ENCODE peak calls at places on chromosomes 2 and 18, in six cellular contexts. I, Q, N, Y, G and J are unnamed samples.

GRCh38 chr2:47034973-47035609 is 119.5 kb upstream of the MCFD2 start:
- DNase-seq in Y (peak; percentile 38), N (no peak), I (peak; percentile 49), G (peak; percentile 82), Q (no peak), J (peak; percentile 79)

GRCh38 chr2:11692966-11693521 is 23.0 kb upstream of the NTSR2 start:
- DNase-seq in N (peak; percentile 75), Y (peak; percentile 73), G (peak; percentile 44), I (no peak), Q (peak; percentile 55), J (peak; percentile 44)

GRCh38 chr2:9770308-9771100 is 72.8 kb upstream of the TAF1B start:
- DNase-seq in G (peak; percentile 69), I (peak; percentile 65), Y (peak; percentile 80), Q (peak; percentile 66), N (peak; percentile 22), J (peak; percentile 77)

GRCh38 chr2:239587311-239587731 is 186.5 kb upstream of the HDAC4 start:
- DNase-seq in Q (no peak), N (no peak), I (no peak), Y (no peak), G (no peak), J (no peak)

GRCh38 chr2:42840141-42840540 is 47.8 kb upstream of the HAAO start:
- DNase-seq in Y (no peak), G (no peak), N (no peak), Q (no peak), I (no peak), J (no peak)

GRCh38 chr2:143852748-143853147 is 667.2 kb downstream of the ZEB2 start:
- DNase-seq in G (no peak), I (no peak), N (peak; percentile 57), Q (peak; percentile 81), Y (peak; percentile 2), J (no peak)

GRCh38 chr18:79405019-79405780 is 9.5 kb downstream of the NFATC1 start:
- DNase-seq in N (peak; percentile 24), Y (no peak), I (peak; percentile 7), G (no peak), Q (no peak), J (peak; percentile 33)

GRCh38 chr2:3285901-3286645 is 91.5 kb downstream of the EIPR1 start:
- DNase-seq in Q (peak; percentile 41), N (peak; percentile 63), G (no peak), I (no peak), Y (no peak), J (peak; percentile 35)

GRCh38 chr18:34222025-34222395 is 2.7 kb downstream of the NOL4 start:
- DNase-seq in Q (no peak), G (no peak), N (peak; percentile 71), Y (peak; percentile 38), I (no peak), J (peak; percentile 40)

GRCh38 chr2:235416816-235417499 is 76.9 kb upstream of the AGAP1 start:
- DNase-seq in Q (no peak), I (no peak), Y (no peak), N (no peak), G (peak; percentile 9), J (no peak)